ENCODE peak calls at places on chromosomes 4 and X, in eight cellular contexts. I, U, G, F, V, S, W and A are unnamed samples.

GRCh38 chr4:176137626-176138025 is 57.8 kb downstream of the SPATA4 start:
- DNase-seq in I (no peak), U (peak), G (no peak), F (no peak), V (no peak), S (no peak), W (no peak), A (no peak)

GRCh38 chrX:22922961-22923360 is 76.8 kb upstream of the DDX53 start:
- DNase-seq in I (no peak), U (peak), G (no peak), F (no peak), V (no peak), S (no peak), W (no peak), A (no peak)

GRCh38 chrX:53481816-53482485 is 47.8 kb upstream of the HSD17B10 start:
- DNase-seq in I (peak), U (peak), G (no peak), F (peak), V (peak), S (peak), W (no peak), A (no peak)

GRCh38 chr4:113700602-113701150 is 60.9 kb downstream of the CAMK2D start:
- DNase-seq in I (no peak), U (no peak), G (no peak), F (no peak), V (no peak), S (no peak), W (no peak), A (no peak)

GRCh38 chr4:70902577-70903281 is 560 bp downstream of the MOB1B start:
- DNase-seq in I (no peak), U (peak), G (no peak), F (no peak), V (peak), S (peak), W (peak), A (peak)

GRCh38 chr4:100049872-100050271 is 99.8 kb upstream of the H2AZ1 start:
- DNase-seq in I (no peak), U (no peak), G (no peak), F (no peak), V (no peak), S (no peak), W (no peak), A (no peak)

GRCh38 chrX:149504226-149504914 is 736 bp downstream of the IDS start:
- DNase-seq in I (peak), U (peak), G (peak), F (no peak), V (no peak), S (peak), W (no peak), A (peak)

GRCh38 chrX:130952266-130953043 is 49.4 kb upstream of the ENOX2 start:
- DNase-seq in I (no peak), U (no peak), G (no peak), F (no peak), V (no peak), S (no peak), W (no peak), A (no peak)

GRCh38 chr4:53905935-53906377 is 158.4 kb downstream of the CHIC2 start:
- DNase-seq in I (no peak), U (peak), G (no peak), F (peak), V (peak), S (no peak), W (no peak), A (no peak)

GRCh38 chr4:102525099-102525498 is 23.9 kb downstream of the NFKB1 start:
- DNase-seq in I (no peak), U (peak), G (no peak), F (no peak), V (no peak), S (no peak), W (no peak), A (no peak)

GRCh38 chr4:92304636-92305035 is 870 bp downstream of the GRID2 start:
- DNase-seq in I (no peak), U (no peak), G (no peak), F (no peak), V (no peak), S (no peak), W (no peak), A (no peak)

GRCh38 chr4:23856630-23857029 is 33.2 kb downstream of the PPARGC1A start:
- DNase-seq in I (no peak), U (no peak), G (peak), F (peak), V (no peak), S (no peak), W (no peak), A (no peak)

GRCh38 chr4:7678318-7678852 is 243.7 kb upstream of the PSAPL1 start:
- DNase-seq in I (peak), U (no peak), G (no peak), F (no peak), V (no peak), S (no peak), W (no peak), A (no peak)

GRCh38 chr4:5511791-5512190 is 196.6 kb downstream of the EVC2 start:
- DNase-seq in I (no peak), U (peak), G (no peak), F (no peak), V (no peak), S (no peak), W (no peak), A (no peak)

GRCh38 chrX:54359408-54359807 is 1.6 kb upstream of the WNK3 start:
- DNase-seq in I (no peak), U (no peak), G (no peak), F (no peak), V (no peak), S (no peak), W (no peak), A (no peak)

DNA sequence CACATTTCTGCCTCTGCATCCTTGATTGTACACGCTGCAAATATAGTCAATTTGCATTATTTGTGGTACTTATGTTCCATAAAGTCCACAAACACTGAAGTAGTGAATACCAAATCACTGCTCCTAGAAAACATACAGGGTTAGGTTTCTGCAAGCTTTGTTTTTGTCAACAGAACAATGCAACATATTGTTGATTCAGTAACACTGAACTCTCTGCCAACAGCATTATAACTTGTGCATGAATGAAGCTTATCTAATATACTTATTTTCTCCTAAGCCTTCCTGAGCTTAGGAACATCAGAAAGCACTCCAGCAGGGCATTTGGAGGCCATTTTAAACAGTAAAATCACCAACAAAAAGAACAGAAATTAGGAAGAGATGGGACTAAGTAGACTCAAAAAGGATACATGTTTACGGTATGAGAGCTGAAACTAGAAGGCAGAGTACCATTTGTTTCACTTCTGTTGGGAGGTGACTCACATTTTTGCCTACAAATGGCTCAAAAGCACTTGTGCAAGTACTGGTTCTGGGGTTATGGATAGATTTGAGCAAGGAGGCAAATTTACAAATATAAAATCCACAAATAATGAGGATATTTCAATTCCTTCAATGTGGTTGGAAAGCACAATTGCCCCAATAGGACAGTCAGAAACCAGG is 14.1 kb downstream of the COX18 start:
- DNase-seq in I (no peak), U (no peak), G (no peak), F (no peak), V (no peak), S (no peak), W (no peak), A (no peak)
- H3K27ac ChIP-seq in I (no peak), U (no peak), G (no peak), F (no peak), V (peak), S (no peak), W (no peak), A (peak)

GRCh38 chrX:48574270-48575266 is at the start of gene RBM3:
- DNase-seq in I (peak), U (peak), G (peak), F (peak), V (peak), S (peak), W (peak), A (peak)
- H3K27ac ChIP-seq in I (peak), U (peak), G (peak), F (peak), V (peak), S (peak), W (peak), A (peak)

DNA sequence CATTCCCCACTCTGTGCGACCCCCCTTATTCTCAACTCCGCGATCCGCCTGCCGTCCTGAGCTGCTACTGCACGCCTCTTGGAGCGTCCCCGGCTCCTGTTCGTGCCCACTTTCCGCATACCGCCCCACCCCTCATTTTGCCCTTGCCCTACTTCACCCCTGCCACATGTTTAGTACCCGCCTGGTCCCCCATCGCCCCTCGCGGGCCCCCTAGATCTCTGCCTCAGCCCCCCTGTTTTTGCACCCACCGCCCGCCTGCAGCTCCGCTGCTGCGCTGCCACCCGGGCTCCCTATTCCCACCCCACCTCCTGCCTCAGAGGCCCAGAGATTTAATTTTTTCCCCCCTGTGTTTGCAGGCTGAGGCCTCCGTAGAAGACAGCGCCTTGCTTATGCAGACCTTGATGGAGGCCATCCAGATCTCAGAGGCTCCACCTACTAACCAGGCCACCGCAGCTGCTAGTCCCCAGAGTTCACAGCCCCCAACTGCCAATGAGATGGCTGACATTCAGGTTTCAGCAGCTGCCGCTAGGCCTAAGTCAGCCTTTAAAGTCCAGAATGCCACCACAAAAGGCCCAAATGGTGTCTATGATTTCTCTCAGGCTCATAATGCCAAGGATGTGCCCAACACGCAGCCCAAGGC is 1.4 kb downstream of the MAGED1 start:
- DNase-seq in I (no peak), U (peak), G (no peak), F (no peak), V (peak), S (no peak), W (no peak), A (no peak)
- H3K27ac ChIP-seq in I (no peak), U (peak), G (no peak), F (peak), V (peak), S (peak), W (peak), A (peak)

GRCh38 chr4:39702716-39703115 is 4.8 kb downstream of the UBE2K start:
- DNase-seq in I (no peak), U (no peak), G (no peak), F (no peak), V (no peak), S (no peak), W (no peak), A (no peak)

GRCh38 chr4:39698424-39699009 is 581 bp downstream of the UBE2K start:
- DNase-seq in I (no peak), U (peak), G (peak), F (peak), V (peak), S (peak), W (peak), A (peak)

GRCh38 chr4:39697740-39698423 is at the start of gene UBE2K:
- DNase-seq in I (peak), U (peak), G (peak), F (peak), V (peak), S (peak), W (peak), A (peak)

GRCh38 chr4:39700500-39700899 is 2.6 kb downstream of the UBE2K start:
- DNase-seq in I (no peak), U (peak), G (no peak), F (no peak), V (no peak), S (no peak), W (no peak), A (no peak)

DNA sequence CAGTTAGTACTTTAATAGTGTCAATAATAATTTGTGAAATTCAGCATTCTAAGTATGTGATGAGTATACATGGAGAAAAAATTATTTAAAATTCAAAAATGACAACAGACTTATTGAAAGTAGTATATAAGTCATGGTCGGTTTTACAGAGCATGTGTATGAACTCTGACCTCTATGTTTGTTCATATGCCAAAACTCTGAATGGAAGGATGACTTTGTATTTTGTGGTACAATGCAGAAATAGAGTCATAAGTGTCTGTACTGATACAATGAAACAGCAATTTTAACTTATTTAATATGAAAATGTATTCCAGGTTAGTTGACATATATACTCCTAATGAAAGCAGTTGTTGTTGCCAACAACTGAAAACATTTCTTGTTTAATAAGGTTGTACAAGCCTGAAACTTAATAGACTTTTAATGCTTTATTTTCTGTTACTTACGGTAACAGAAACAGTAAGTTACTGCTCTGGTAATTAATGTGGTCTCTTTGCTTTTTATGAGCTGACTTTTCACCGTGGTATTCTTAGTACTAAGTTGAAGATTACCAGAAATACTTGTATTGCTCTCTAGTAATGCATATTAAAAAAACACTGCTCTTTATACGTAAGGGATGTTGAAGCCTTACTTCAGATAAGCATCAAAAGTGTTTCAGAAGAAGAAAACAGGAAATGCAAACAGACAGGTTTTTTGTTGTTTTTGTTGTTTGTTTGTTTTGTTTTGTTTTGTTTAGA is 1.9 kb downstream of the UBE2K start:
- DNase-seq in I (no peak), U (peak), G (no peak), F (no peak), V (no peak), S (no peak), W (no peak), A (no peak)
- H3K27ac ChIP-seq in I (peak), U (peak), G (no peak), F (no peak), V (peak), S (no peak), W (no peak), A (no peak)

GRCh38 chr4:151426513-151426912 is 17.5 kb downstream of the FHIP1A start:
- DNase-seq in I (no peak), U (no peak), G (no peak), F (no peak), V (no peak), S (no peak), W (no peak), A (no peak)
- H3K27ac ChIP-seq in I (no peak), U (no peak), G (no peak), F (no peak), V (no peak), S (no peak), W (no peak), A (no peak)

DNA sequence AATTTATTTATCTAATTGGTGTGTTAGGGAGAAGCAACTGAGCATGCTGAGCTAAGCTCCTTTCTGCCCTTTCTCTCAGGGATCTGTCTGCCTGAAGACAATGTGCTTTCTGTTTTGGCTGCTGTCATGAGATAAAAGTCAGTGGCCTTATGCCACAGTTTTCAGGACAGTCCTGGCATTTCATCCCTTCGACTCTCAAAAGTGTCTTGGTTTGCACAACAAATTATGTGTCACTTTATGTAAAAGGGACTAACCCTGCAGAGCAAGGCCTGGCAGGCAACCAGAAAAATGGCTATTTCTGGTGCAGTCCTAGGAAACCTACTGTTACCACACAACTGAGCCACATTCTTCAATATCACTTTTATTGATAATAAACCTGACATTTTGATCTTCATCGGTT is 96.1 kb upstream of the PTPN13 start:
- DNase-seq in I (no peak), U (peak), G (peak), F (peak), V (no peak), S (no peak), W (no peak), A (no peak)
- H3K27ac ChIP-seq in I (no peak), U (peak), G (no peak), F (no peak), V (peak), S (no peak), W (no peak), A (no peak)

GRCh38 chr4:170025523-170026252 is 507 bp downstream of the MFAP3L start:
- DNase-seq in I (no peak), U (peak), G (peak), F (peak), V (peak), S (no peak), W (no peak), A (no peak)
- H3K27ac ChIP-seq in I (no peak), U (no peak), G (no peak), F (no peak), V (peak), S (no peak), W (peak), A (peak)